ENCODE peak calls at places on chromosomes 11 and 22, in six cellular contexts. G is NCI-H2029 treated with DMSO at 0.1 percent for 48 hours; O is activated CD4-positive, CD25-positive, alpha-beta regulatory T cell treated with anti-CD3 and anti-CD28 coated beads, Interleukin-2, amount 50 U/mL, for 16 hours; V is fibroblast of pulmonary artery; C is stromal cell of bone marrow; F is activated naive CD4-positive, alpha-beta T cell. Y is an unnamed sample.

GRCh38 chr22:50627914-50628542 is at the start of gene ARSA:
- DNase-seq in C (peak), V (peak), F (peak), G (no peak), O (peak), Y (peak)

GRCh38 chr22:39251762-39252460 is 7.1 kb upstream of the PDGFB start:
- DNase-seq in F (no peak), G (no peak), C (no peak), O (no peak), V (no peak), Y (no peak)

GRCh38 chr11:125337836-125338235 is 158.2 kb downstream of the FEZ1 start:
- DNase-seq in G (no peak), V (no peak), F (no peak), O (no peak), C (no peak), Y (no peak)

GRCh38 chr11:121248496-121248895 is 44.1 kb upstream of the SC5D start:
- DNase-seq in F (no peak), C (no peak), G (no peak), V (no peak), O (no peak), Y (no peak)

GRCh38 chr11:45331839-45332485 is 45.8 kb upstream of the SYT13 start:
- DNase-seq in C (no peak), F (no peak), V (no peak), G (no peak), O (no peak), Y (no peak)

GRCh38 chr22:37545703-37546435 is 14.4 kb upstream of the CDC42EP1 start:
- DNase-seq in G (no peak), F (no peak), V (peak), O (no peak), C (peak), Y (peak)

GRCh38 chr11:24949406-24949805 is 452.6 kb downstream of the LUZP2 start:
- DNase-seq in G (no peak), F (no peak), V (no peak), C (no peak), O (no peak), Y (no peak)

GRCh38 chr11:32838505-32839274 is 9.0 kb downstream of the PRRG4 start:
- DNase-seq in G (no peak), O (no peak), V (peak), F (no peak), C (no peak), Y (no peak)

GRCh38 chr11:1389103-1389931 is 417 bp upstream of the BRSK2 start:
- DNase-seq in O (peak), F (peak), G (peak), V (peak), C (peak), Y (peak)

GRCh38 chr11:76626921-76627391 is 43.6 kb downstream of the LRRC32 start:
- DNase-seq in C (no peak), V (no peak), G (no peak), F (no peak), O (peak), Y (peak)

GRCh38 chr22:49512471-49512870 is 315.2 kb downstream of the BRD1 start:
- DNase-seq in O (no peak), V (no peak), F (no peak), G (no peak), C (no peak), Y (no peak)

GRCh38 chr11:41206388-41206787 is 253.1 kb downstream of the LRRC4C start:
- DNase-seq in F (no peak), V (no peak), O (no peak), C (no peak), G (no peak), Y (no peak)

GRCh38 chr11:11967669-11968510 is 40.5 kb downstream of the DKK3 start:
- DNase-seq in F (no peak), C (no peak), O (no peak), V (no peak), G (no peak), Y (no peak)

Y was measured in lower leg skin.